ENCODE peak calls at places on chromosomes 1 and 21, in nine cellular contexts. B is A549; I is heart right ventricle; C is fibroblast of lung; J is CD4-positive, alpha-beta T cell; F is AG09309; M is GM10248; R is RWPE1; H is psoas muscle. X is an unnamed sample.

GRCh38 chr1:204888294-204888693 is 17.6 kb downstream of the NFASC start:
- DNase-seq in H (no peak), J (no peak), R (no peak), B (no peak), M (no peak), F (peak), I (no peak), C (peak), X (no peak)

GRCh38 chr1:107698161-107698560 is 266.8 kb downstream of the VAV3 start:
- DNase-seq in C (no peak), M (no peak), B (no peak), J (no peak), F (no peak), I (no peak), H (no peak), R (no peak), X (no peak)

GRCh38 chr21:27423906-27424595 is 457.2 kb upstream of the ADAMTS5 start:
- DNase-seq in M (no peak), C (peak), J (no peak), F (peak), I (no peak), R (no peak), H (no peak), B (no peak), X (no peak)

GRCh38 chr1:3049164-3049563 is 19.8 kb upstream of the PRDM16 start:
- DNase-seq in B (no peak), F (no peak), C (no peak), J (no peak), I (no peak), R (no peak), H (no peak), M (no peak), X (no peak)

GRCh38 chr1:160376525-160377131 is 9.8 kb downstream of the NHLH1 start:
- DNase-seq in B (peak), F (peak), J (no peak), M (peak), C (peak), I (no peak), H (no peak), R (no peak), X (no peak)

GRCh38 chr1:53661496-53661895 is 77.5 kb downstream of the GLIS1 start:
- DNase-seq in J (no peak), F (no peak), I (no peak), R (no peak), B (no peak), C (no peak), H (no peak), M (no peak), X (no peak)

GRCh38 chr1:95384570-95384969 is 150.6 kb downstream of the RWDD3 start:
- DNase-seq in H (no peak), M (no peak), F (no peak), J (no peak), I (peak), C (peak), B (peak), R (peak), X (peak)

GRCh38 chr1:109931189-109931672 is 20.6 kb downstream of the CSF1 start:
- DNase-seq in J (no peak), R (no peak), I (peak), H (peak), F (no peak), B (peak), M (no peak), C (peak), X (peak)

GRCh38 chr1:55375617-55376258 is 160.6 kb upstream of the USP24 start:
- DNase-seq in I (no peak), H (no peak), J (no peak), R (peak), M (peak), C (peak), B (peak), F (no peak), X (peak)

GRCh38 chr1:11882814-11883538 is 24.2 kb upstream of the NPPB start:
- DNase-seq in I (peak), J (no peak), C (no peak), M (no peak), R (no peak), F (no peak), B (no peak), H (peak), X (no peak)

GRCh38 chr1:197178998-197179397 is 32.5 kb upstream of the ASPM start:
- DNase-seq in M (no peak), B (peak), I (no peak), J (no peak), F (peak), C (peak), R (no peak), H (no peak), X (no peak)

GRCh38 chr1:234921266-234922062 is 207.2 kb downstream of the TOMM20 start:
- DNase-seq in R (no peak), M (no peak), C (peak), B (no peak), F (no peak), H (peak), J (no peak), I (no peak), X (no peak)

GRCh38 chr1:6288026-6288425 is 27.1 kb upstream of the GPR153 start:
- DNase-seq in I (no peak), B (no peak), H (no peak), F (no peak), J (no peak), R (no peak), C (no peak), M (no peak), X (no peak)

GRCh38 chr1:54766726-54767125 is 2.4 kb upstream of the PARS2 start:
- DNase-seq in R (no peak), I (no peak), H (no peak), J (no peak), F (no peak), B (no peak), C (no peak), M (no peak), X (no peak)

GRCh38 chr21:7951854-7952519 is 2569.4 kb upstream of the TPTE start:
- DNase-seq in M (no peak), H (no peak), J (no peak), R (no peak), B (no peak), I (no peak), F (no peak), C (no peak), X (no peak)

GRCh38 chr1:24294228-24294672 is 24.9 kb upstream of the GRHL3 start:
- DNase-seq in M (no peak), H (peak), B (peak), C (peak), R (peak), I (no peak), J (no peak), F (peak), X (no peak)

GRCh38 chr1:152870831-152871730 is 7.0 kb upstream of the SMCP start:
- DNase-seq in J (no peak), H (no peak), B (peak), I (no peak), F (no peak), C (peak), R (peak), M (no peak), X (no peak)
- TF ChIP-seq CTCF in J (no peak), H (no peak), B (peak), I (no peak), F (peak), C (peak), R (peak), M (peak), X (peak)

DNA sequence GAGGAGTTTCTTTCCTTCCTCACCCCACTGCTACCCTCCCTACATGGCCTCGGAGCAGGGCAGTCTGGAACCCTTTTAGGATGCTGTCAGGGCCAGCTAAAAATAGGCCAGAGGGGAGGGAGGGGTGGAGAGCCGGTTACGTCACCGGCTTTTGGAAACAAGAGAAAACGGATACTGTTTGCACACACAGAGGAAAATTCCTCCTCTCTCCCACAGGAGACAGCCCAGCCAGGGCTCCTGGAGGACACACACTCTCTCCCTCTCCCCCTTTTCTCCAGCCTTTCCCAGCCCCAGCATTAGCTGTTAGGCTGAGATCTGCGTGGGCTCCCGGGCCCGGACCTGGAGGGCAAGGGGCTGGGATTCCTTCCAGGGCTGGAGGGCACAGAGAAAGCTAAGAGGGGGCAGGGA is 20.0 kb upstream of the ALDH4A1 start:
- DNase-seq in J (no peak), C (peak), H (peak), M (no peak), R (no peak), F (peak), I (peak), B (peak), X (no peak)
- TF ChIP-seq CTCF in J (no peak), C (no peak), H (no peak), M (no peak), R (no peak), F (peak), I (no peak), B (no peak), X (no peak)

GRCh38 chr1:188261849-188262248 is 1433.1 kb downstream of the PLA2G4A start:
- DNase-seq in M (no peak), B (no peak), F (no peak), I (no peak), C (no peak), R (no peak), H (no peak), J (no peak), X (no peak)
- TF ChIP-seq CTCF in M (no peak), B (no peak), F (no peak), I (no peak), C (no peak), R (no peak), H (no peak), J (no peak), X (no peak)

GRCh38 chr1:246199086-246199485 is 308.0 kb downstream of the SMYD3 start:
- DNase-seq in B (no peak), F (no peak), M (no peak), H (no peak), J (no peak), C (no peak), I (no peak), R (no peak), X (no peak)

GRCh38 chr1:246200738-246201137 is 306.3 kb downstream of the SMYD3 start:
- DNase-seq in R (no peak), I (no peak), C (no peak), H (no peak), J (no peak), M (no peak), B (no peak), F (no peak), X (no peak)

GRCh38 chr1:246200225-246200624 is 306.9 kb downstream of the SMYD3 start:
- DNase-seq in B (peak), H (no peak), F (no peak), I (no peak), C (no peak), M (no peak), R (no peak), J (no peak), X (no peak)

GRCh38 chr1:246198141-246198820 is 308.8 kb downstream of the SMYD3 start:
- DNase-seq in R (no peak), I (no peak), B (no peak), M (no peak), H (no peak), C (no peak), J (no peak), F (peak), X (no peak)

DNA sequence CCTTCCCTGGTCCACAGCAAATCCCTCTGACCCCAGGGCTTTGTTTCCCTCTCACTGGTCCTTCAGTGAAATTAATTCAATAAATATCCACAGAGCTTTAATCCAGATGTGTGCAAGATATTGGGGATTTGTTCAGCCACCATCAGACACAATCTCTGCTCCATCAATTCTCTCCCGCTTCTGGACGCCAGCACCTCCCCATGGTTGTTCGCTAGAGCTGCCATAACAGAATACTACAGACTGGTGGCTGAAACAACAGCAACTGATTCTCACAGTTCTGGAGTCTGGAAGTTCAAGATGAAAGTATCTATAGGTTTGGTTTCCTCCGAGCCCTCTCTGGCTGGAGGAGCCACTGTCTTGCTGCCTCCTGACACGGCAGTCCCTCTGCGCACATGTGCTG is 303.9 kb downstream of the SMYD3 start:
- DNase-seq in B (no peak), R (no peak), M (no peak), H (no peak), J (no peak), C (no peak), I (no peak), F (no peak), X (no peak)
- TF ChIP-seq CTCF in B (no peak), R (no peak), M (no peak), H (no peak), J (no peak), C (no peak), I (no peak), F (no peak), X (no peak)

GRCh38 chr1:150182233-150182632 is 32.5 kb downstream of the PLEKHO1 start:
- DNase-seq in J (no peak), I (no peak), F (no peak), M (no peak), H (no peak), R (no peak), B (no peak), C (no peak), X (no peak)

GRCh38 chr1:150186789-150187559 is 37.3 kb downstream of the PLEKHO1 start:
- DNase-seq in M (peak), H (no peak), C (peak), F (peak), I (no peak), J (peak), B (peak), R (peak), X (no peak)

GRCh38 chr1:150192012-150192411 is 42.3 kb downstream of the PLEKHO1 start:
- DNase-seq in H (no peak), I (no peak), M (no peak), B (peak), C (peak), R (no peak), J (no peak), F (peak), X (no peak)

GRCh38 chr1:150185481-150185880 is 35.8 kb downstream of the PLEKHO1 start:
- DNase-seq in I (no peak), B (no peak), H (no peak), R (no peak), J (no peak), F (no peak), C (no peak), M (no peak), X (no peak)

GRCh38 chr1:150187560-150187931 is 37.8 kb downstream of the PLEKHO1 start:
- DNase-seq in I (no peak), R (no peak), C (no peak), M (no peak), F (no peak), J (no peak), H (no peak), B (no peak), X (no peak)
- TF ChIP-seq CTCF in I (peak), R (peak), C (no peak), M (no peak), F (no peak), J (peak), H (no peak), B (no peak), X (no peak)

DNA sequence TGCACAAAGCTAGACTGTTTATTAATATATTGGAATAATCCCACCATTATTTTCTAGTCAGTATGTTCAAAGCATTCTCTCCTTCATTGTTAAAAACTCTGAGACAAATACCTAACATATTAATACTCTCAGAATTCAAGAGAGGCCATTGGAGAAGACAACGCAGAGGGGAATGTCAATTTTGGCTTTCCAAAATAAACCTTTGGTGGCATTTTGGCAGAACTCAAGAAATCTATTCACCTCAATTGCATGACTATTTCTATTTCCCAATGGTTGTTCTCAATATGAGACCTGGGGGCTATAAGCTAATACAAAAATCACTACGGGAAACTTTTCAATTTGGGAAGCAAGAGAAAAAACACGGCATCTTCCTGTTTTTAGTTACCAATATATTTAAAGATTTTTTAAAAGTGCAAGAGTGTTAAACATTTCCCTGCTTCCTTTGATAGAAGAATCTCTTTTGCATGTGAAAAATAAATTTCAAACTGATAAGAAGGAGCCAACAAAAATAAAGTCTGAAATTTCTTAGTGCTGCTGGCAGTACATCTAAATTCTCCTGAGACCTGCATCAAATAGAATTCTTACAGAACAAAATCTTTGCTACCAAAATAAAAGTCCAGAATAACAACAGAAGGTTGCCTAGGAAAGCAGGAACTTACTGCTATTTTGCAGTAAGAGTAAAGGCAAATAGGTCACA is 58.6 kb downstream of the RUSC1 start:
- DNase-seq in H (no peak), I (no peak), F (peak), R (no peak), J (no peak), M (no peak), C (peak), B (peak), X (no peak)
- TF ChIP-seq CTCF in H (no peak), I (no peak), F (no peak), R (no peak), J (no peak), M (no peak), C (no peak), B (no peak), X (no peak)

GRCh38 chr21:21688877-21689276 is 690.7 kb downstream of the NCAM2 start:
- DNase-seq in I (peak), M (no peak), B (no peak), J (no peak), R (no peak), F (no peak), H (no peak), C (peak), X (no peak)
- TF ChIP-seq CTCF in I (peak), M (no peak), B (no peak), J (no peak), R (no peak), F (no peak), H (peak), C (peak), X (peak)